ENCODE peak calls at places on chromosome 13, in five cellular contexts. One of them, this sample, is unnamed.

GRCh38 chr13:26186141-26186870 is 35.8 kb downstream of the RNF6 start:
- DNase-seq in HS-27A: peak
- DNase-seq in NCI-H345: peak
- DNase-seq in AG04450: peak
- DNase-seq in EH: peak
- DNase-seq in this sample: peak

GRCh38 chr13:50910483-50910805 is 853 bp downstream of the RNASEH2B start:
- DNase-seq in HS-27A: peak
- DNase-seq in NCI-H345: peak
- DNase-seq in AG04450: no peak
- DNase-seq in EH: peak
- DNase-seq in this sample: no peak

GRCh38 chr13:51259359-51259645 is 37.1 kb downstream of the FAM124A start:
- DNase-seq in HS-27A: no peak
- DNase-seq in NCI-H345: no peak
- DNase-seq in AG04450: no peak
- DNase-seq in EH: no peak
- DNase-seq in this sample: no peak

GRCh38 chr13:32726374-32727037 is 140.3 kb downstream of the PDS5B start:
- DNase-seq in HS-27A: no peak
- DNase-seq in NCI-H345: no peak
- DNase-seq in AG04450: no peak
- DNase-seq in EH: no peak
- DNase-seq in this sample: no peak

GRCh38 chr13:74870865-74871264 is 611.1 kb downstream of the TBC1D4 start:
- DNase-seq in HS-27A: no peak
- DNase-seq in NCI-H345: no peak
- DNase-seq in AG04450: no peak
- DNase-seq in EH: peak
- DNase-seq in this sample: no peak

GRCh38 chr13:98544105-98544710 is 32.7 kb downstream of the STK24 start:
- DNase-seq in HS-27A: no peak
- DNase-seq in NCI-H345: no peak
- DNase-seq in AG04450: no peak
- DNase-seq in EH: no peak
- DNase-seq in this sample: no peak

GRCh38 chr13:91406619-91407018 is 8.2 kb downstream of the GPC5 start:
- DNase-seq in HS-27A: no peak
- DNase-seq in NCI-H345: peak
- DNase-seq in AG04450: no peak
- DNase-seq in EH: peak
- DNase-seq in this sample: no peak

GRCh38 chr13:65112123-65113075 is 2117.7 kb downstream of the PCDH9 start:
- DNase-seq in HS-27A: peak
- DNase-seq in NCI-H345: no peak
- DNase-seq in AG04450: no peak
- DNase-seq in EH: peak
- DNase-seq in this sample: no peak

GRCh38 chr13:84885868-84886267 is 913.4 kb downstream of the SLITRK6 start:
- DNase-seq in HS-27A: no peak
- DNase-seq in NCI-H345: no peak
- DNase-seq in AG04450: no peak
- DNase-seq in EH: no peak
- DNase-seq in this sample: no peak

GRCh38 chr13:43478178-43478577 is 308.6 kb downstream of the ENOX1 start:
- DNase-seq in HS-27A: no peak
- DNase-seq in NCI-H345: no peak
- DNase-seq in AG04450: no peak
- DNase-seq in EH: no peak
- DNase-seq in this sample: no peak

GRCh38 chr13:51769455-51770127 is 34.4 kb downstream of the DHRS12 start:
- DNase-seq in HS-27A: no peak
- DNase-seq in NCI-H345: no peak
- DNase-seq in AG04450: no peak
- DNase-seq in EH: no peak
- DNase-seq in this sample: no peak

GRCh38 chr13:110419391-110419791 is 112.3 kb downstream of the COL4A2 start:
- DNase-seq in HS-27A: no peak
- DNase-seq in NCI-H345: no peak
- DNase-seq in AG04450: no peak
- DNase-seq in EH: no peak
- DNase-seq in this sample: no peak

GRCh38 chr13:75628811-75629210 is 7.3 kb upstream of the LMO7 start:
- DNase-seq in HS-27A: no peak
- DNase-seq in NCI-H345: no peak
- DNase-seq in AG04450: no peak
- DNase-seq in EH: no peak
- DNase-seq in this sample: no peak

GRCh38 chr13:114131581-114132418 is 623 bp downstream of the RASA3 start:
- DNase-seq in HS-27A: no peak
- DNase-seq in NCI-H345: peak
- DNase-seq in AG04450: no peak
- DNase-seq in EH: peak
- DNase-seq in this sample: no peak

GRCh38 chr13:110258876-110259631 is 47.9 kb downstream of the COL4A1 start:
- DNase-seq in HS-27A: no peak
- DNase-seq in NCI-H345: no peak
- DNase-seq in AG04450: no peak
- DNase-seq in EH: peak
- DNase-seq in this sample: no peak

GRCh38 chr13:98504371-98504963 is 72.4 kb downstream of the STK24 start:
- DNase-seq in HS-27A: no peak
- DNase-seq in NCI-H345: no peak
- DNase-seq in AG04450: no peak
- DNase-seq in EH: no peak
- DNase-seq in this sample: no peak

GRCh38 chr13:94705081-94705751 is 7.1 kb downstream of the SOX21 start:
- DNase-seq in HS-27A: no peak
- DNase-seq in NCI-H345: no peak
- DNase-seq in AG04450: no peak
- DNase-seq in EH: peak
- DNase-seq in this sample: no peak

GRCh38 chr13:95457294-95457693 is 95.2 kb upstream of the CLDN10 start:
- DNase-seq in HS-27A: no peak
- DNase-seq in NCI-H345: no peak
- DNase-seq in AG04450: no peak
- DNase-seq in EH: no peak
- DNase-seq in this sample: no peak

GRCh38 chr13:46213242-46213641 is 1.5 kb downstream of the LRRC63 start:
- DNase-seq in HS-27A: no peak
- DNase-seq in NCI-H345: no peak
- DNase-seq in AG04450: no peak
- DNase-seq in EH: no peak
- DNase-seq in this sample: no peak

GRCh38 chr13:113902956-113903355 is 39.1 kb upstream of the GAS6 start:
- DNase-seq in HS-27A: no peak
- DNase-seq in NCI-H345: no peak
- DNase-seq in AG04450: no peak
- DNase-seq in EH: no peak
- DNase-seq in this sample: no peak

GRCh38 chr13:47672982-47673670 is 327.9 kb downstream of the SUCLA2 start:
- DNase-seq in HS-27A: no peak
- DNase-seq in NCI-H345: no peak
- DNase-seq in AG04450: peak
- DNase-seq in EH: peak
- DNase-seq in this sample: no peak

GRCh38 chr13:84630486-84630885 is 748.2 kb upstream of the SLITRK1 start:
- DNase-seq in HS-27A: no peak
- DNase-seq in NCI-H345: no peak
- DNase-seq in AG04450: no peak
- DNase-seq in EH: no peak
- DNase-seq in this sample: no peak

GRCh38 chr13:30276178-30276577 is 31.2 kb downstream of the KATNAL1 start:
- DNase-seq in HS-27A: no peak
- DNase-seq in NCI-H345: no peak
- DNase-seq in AG04450: no peak
- DNase-seq in EH: no peak
- DNase-seq in this sample: no peak

GRCh38 chr13:51241720-51242119 is 19.5 kb downstream of the FAM124A start:
- DNase-seq in HS-27A: no peak
- DNase-seq in NCI-H345: no peak
- DNase-seq in AG04450: no peak
- DNase-seq in EH: no peak
- DNase-seq in this sample: no peak

GRCh38 chr13:83620535-83621220 is 261.6 kb downstream of the SLITRK1 start:
- DNase-seq in HS-27A: no peak
- DNase-seq in NCI-H345: no peak
- DNase-seq in AG04450: peak
- DNase-seq in EH: peak
- DNase-seq in this sample: no peak

GRCh38 chr13:97108535-97108910 is 113.6 kb upstream of the MBNL2 start:
- DNase-seq in HS-27A: no peak
- DNase-seq in NCI-H345: no peak
- DNase-seq in AG04450: no peak
- DNase-seq in EH: no peak
- DNase-seq in this sample: no peak

GRCh38 chr13:54301085-54301484 is 1272.5 kb downstream of the OLFM4 start:
- DNase-seq in HS-27A: no peak
- DNase-seq in NCI-H345: no peak
- DNase-seq in AG04450: no peak
- DNase-seq in EH: no peak
- DNase-seq in this sample: no peak